ENCODE peak calls at places on chromosomes 12 and 14, in five cellular contexts. U, G, X, J and S are unnamed samples.

GRCh38 chr14:55448146-55448614 is 7.8 kb upstream of the TBPL2 start:
- DNase-seq in U (no peak), G (no peak), X (no peak), J (no peak), S (no peak)

GRCh38 chr14:52272375-52272774 is 4.9 kb downstream of the PTGDR start:
- DNase-seq in U (no peak), G (no peak), X (peak), J (no peak), S (peak)

GRCh38 chr12:33588082-33588712 is 148.6 kb upstream of the SYT10 start:
- DNase-seq in U (peak), G (no peak), X (no peak), J (no peak), S (peak)

GRCh38 chr12:42705863-42706262 is 116.3 kb upstream of the PRICKLE1 start:
- DNase-seq in U (no peak), G (peak), X (no peak), J (no peak), S (no peak)

GRCh38 chr14:100307215-100308111 is 1.2 kb upstream of the SLC25A29 start:
- DNase-seq in U (no peak), G (no peak), X (peak), J (no peak), S (no peak)

GRCh38 chr12:48770756-48771155 is 18.1 kb downstream of the ADCY6 start:
- DNase-seq in U (no peak), G (no peak), X (no peak), J (no peak), S (no peak)

GRCh38 chr14:84375235-84375634 is 1154.7 kb upstream of the FLRT2 start:
- DNase-seq in U (no peak), G (no peak), X (no peak), J (no peak), S (no peak)

GRCh38 chr14:23608454-23608853 is 27.7 kb upstream of the DHRS2 start:
- DNase-seq in U (no peak), G (no peak), X (no peak), J (no peak), S (no peak)

GRCh38 chr14:94239416-94239815 is 53.7 kb downstream of the SERPINA10 start:
- DNase-seq in U (no peak), G (no peak), X (no peak), J (no peak), S (no peak)

GRCh38 chr12:76176935-76177334 is 92.5 kb upstream of the NAP1L1 start:
- DNase-seq in U (no peak), G (no peak), X (no peak), J (no peak), S (no peak)

GRCh38 chr12:21336656-21337055 is 1.9 kb upstream of the SLCO1A2 start:
- DNase-seq in U (no peak), G (peak), X (no peak), J (no peak), S (no peak)